ENCODE peak calls at places on chromosomes 6 and 20, in six cellular contexts. S, C, L, O, Y and T are unnamed samples.

GRCh38 chr20:15767636-15768369 is 805.4 kb downstream of the KIF16B start:
- DNase-seq in S (no peak), C (no peak), L (no peak), O (no peak), Y (no peak), T (no peak)

GRCh38 chr20:58826271-58826670 is 24.4 kb downstream of the GNAS-AS1 start:
- DNase-seq in S (no peak), C (no peak), L (no peak), O (no peak), Y (no peak), T (no peak)

GRCh38 chr6:30615958-30616810 is 859 bp downstream of the PPP1R10 start:
- DNase-seq in S (no peak), C (peak; percentile 69), L (peak; percentile 43), O (no peak), Y (no peak), T (peak; percentile 63)

GRCh38 chr6:21263531-21264287 is 329.8 kb upstream of the SOX4 start:
- DNase-seq in S (no peak), C (no peak), L (peak; percentile 47), O (peak; percentile 9), Y (no peak), T (no peak)

GRCh38 chr20:24686156-24686555 is 216.7 kb downstream of the SYNDIG1 start:
- DNase-seq in S (no peak), C (peak; percentile 41), L (no peak), O (no peak), Y (peak; percentile 13), T (no peak)

GRCh38 chr20:47785321-47785899 is at the start of gene SULF2:
- DNase-seq in S (peak; percentile 32), C (no peak), L (no peak), O (no peak), Y (no peak), T (peak; percentile 61)

GRCh38 chr20:63503524-63503923 is 4.6 kb upstream of the EEF1A2 start:
- DNase-seq in S (no peak), C (no peak), L (no peak), O (no peak), Y (no peak), T (no peak)

GRCh38 chr20:39328347-39328746 is 366.2 kb downstream of the DHX35 start:
- DNase-seq in S (no peak), C (no peak), L (no peak), O (no peak), Y (no peak), T (no peak)

GRCh38 chr6:35747877-35748276 is 11.0 kb downstream of the ARMC12 start:
- DNase-seq in S (no peak), C (no peak), L (no peak), O (no peak), Y (no peak), T (no peak)

GRCh38 chr20:59030911-59031310 is 1.2 kb downstream of the ATP5F1E start:
- DNase-seq in S (no peak), C (no peak), L (no peak), O (no peak), Y (no peak), T (no peak)

GRCh38 chr6:143005816-143006215 is 54.9 kb upstream of the AIG1 start:
- DNase-seq in S (no peak), C (no peak), L (no peak), O (no peak), Y (no peak), T (no peak)

GRCh38 chr20:20409326-20409725 is 41.4 kb downstream of the INSM1 start:
- DNase-seq in S (no peak), C (no peak), L (no peak), O (no peak), Y (no peak), T (no peak)

GRCh38 chr6:41080623-41081022 is 7.8 kb downstream of the NFYA start:
- DNase-seq in S (no peak), C (no peak), L (no peak), O (no peak), Y (no peak), T (no peak)

GRCh38 chr6:32581275-32582095 is 8.2 kb downstream of the HLA-DRB1 start:
- DNase-seq in S (no peak), C (no peak), L (no peak), O (no peak), Y (no peak), T (no peak)
- TF ChIP-seq POLR2AphosphoS5 in S (no peak), C (no peak), L (no peak), O (no peak), Y (no peak), T (no peak)

DNA sequence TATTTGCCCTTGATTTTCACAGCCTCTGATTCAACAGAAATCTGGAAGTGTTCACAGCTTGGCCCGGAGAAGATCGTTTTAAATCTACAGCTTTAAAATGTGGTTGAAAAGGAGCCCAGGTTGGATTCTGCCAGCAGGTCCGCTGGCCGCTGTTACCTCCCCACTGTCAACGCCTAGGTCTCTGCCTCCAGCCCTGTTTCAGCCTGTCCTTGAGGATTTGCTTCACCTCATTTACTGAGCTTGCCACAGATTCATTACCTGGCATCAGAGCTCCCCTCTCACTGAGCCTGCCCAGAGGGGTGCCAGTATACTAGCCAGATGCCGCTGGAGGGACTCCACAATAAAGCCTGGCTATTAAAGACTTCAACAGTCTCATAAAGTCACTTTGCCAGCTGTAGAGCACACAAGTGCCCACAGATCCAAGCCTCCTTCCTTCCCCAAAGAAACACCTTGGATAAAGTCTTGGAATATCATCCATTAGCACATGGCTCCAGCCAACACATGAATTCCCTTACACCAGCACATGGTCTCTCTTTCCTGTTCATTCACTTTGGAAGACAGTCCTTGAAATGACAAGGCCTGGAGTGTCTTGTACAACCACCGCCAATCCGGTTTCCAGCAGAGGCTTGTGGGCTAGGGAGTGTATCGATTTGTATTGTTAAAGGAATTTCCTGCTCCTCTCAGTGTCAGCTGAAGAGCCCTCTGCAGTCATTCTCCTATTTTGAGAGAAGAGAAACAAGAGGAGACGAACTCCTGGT is 9.5 kb upstream of the NR2E1 start:
- DNase-seq in S (no peak), C (no peak), L (no peak), O (peak; percentile 74), Y (no peak), T (peak; percentile 61)
- TF ChIP-seq POLR2AphosphoS5 in S (no peak), C (no peak), L (no peak), O (peak; percentile 82), Y (no peak), T (no peak)

GRCh38 chr6:73051147-73051546 is 174.1 kb downstream of the KHDC1L start:
- DNase-seq in S (no peak), C (no peak), L (no peak), O (no peak), Y (no peak), T (no peak)

GRCh38 chr6:73045609-73046008 is 179.7 kb downstream of the KHDC1L start:
- DNase-seq in S (no peak), C (no peak), L (no peak), O (no peak), Y (no peak), T (no peak)

GRCh38 chr6:73050706-73051105 is 174.6 kb downstream of the KHDC1L start:
- DNase-seq in S (no peak), C (no peak), L (no peak), O (no peak), Y (no peak), T (no peak)

GRCh38 chr6:73049971-73050594 is 175.2 kb downstream of the KHDC1L start:
- DNase-seq in S (no peak), C (no peak), L (no peak), O (no peak), Y (no peak), T (no peak)

GRCh38 chr6:73047801-73048200 is 177.5 kb downstream of the KHDC1L start:
- DNase-seq in S (no peak), C (no peak), L (no peak), O (no peak), Y (no peak), T (no peak)
- TF ChIP-seq POLR2AphosphoS5 in S (no peak), C (no peak), L (no peak), O (no peak), Y (no peak), T (no peak)

DNA sequence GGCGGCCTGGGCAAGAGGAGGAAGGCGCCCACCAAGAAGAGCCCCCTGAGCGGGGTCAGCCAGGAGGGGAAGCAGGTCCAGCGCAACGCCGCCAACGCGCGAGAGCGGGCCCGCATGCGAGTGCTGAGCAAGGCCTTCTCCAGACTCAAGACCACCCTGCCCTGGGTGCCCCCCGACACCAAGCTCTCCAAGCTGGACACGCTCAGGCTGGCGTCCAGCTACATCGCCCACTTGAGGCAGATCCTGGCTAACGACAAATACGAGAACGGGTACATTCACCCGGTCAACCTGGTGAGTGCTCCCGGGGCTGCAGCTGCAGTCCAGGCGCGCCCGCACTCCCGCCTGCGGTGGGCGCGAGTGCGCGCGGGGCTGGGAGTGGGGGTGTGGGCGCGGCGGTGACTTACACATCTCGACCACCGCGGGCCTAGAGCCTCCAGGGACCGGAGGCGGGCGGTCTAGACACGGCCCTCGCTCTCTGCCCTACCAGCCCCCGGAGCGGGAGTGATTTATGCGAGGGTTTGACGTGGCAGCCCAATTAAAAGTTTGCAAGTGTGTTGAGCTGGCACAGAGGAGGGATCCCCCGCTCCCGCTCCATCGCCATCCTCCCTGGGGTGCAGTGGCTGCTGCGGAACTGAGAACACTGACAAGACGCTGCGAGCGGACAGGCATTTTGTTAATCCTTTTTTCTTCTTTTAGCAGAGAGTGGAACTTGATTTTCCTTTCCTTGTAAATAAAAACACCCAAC is 816 bp downstream of the TCF21 start:
- DNase-seq in S (no peak), C (no peak), L (no peak), O (no peak), Y (no peak), T (peak; percentile 63)
- TF ChIP-seq POLR2AphosphoS5 in S (no peak), C (no peak), L (no peak), O (no peak), Y (no peak), T (no peak)

DNA sequence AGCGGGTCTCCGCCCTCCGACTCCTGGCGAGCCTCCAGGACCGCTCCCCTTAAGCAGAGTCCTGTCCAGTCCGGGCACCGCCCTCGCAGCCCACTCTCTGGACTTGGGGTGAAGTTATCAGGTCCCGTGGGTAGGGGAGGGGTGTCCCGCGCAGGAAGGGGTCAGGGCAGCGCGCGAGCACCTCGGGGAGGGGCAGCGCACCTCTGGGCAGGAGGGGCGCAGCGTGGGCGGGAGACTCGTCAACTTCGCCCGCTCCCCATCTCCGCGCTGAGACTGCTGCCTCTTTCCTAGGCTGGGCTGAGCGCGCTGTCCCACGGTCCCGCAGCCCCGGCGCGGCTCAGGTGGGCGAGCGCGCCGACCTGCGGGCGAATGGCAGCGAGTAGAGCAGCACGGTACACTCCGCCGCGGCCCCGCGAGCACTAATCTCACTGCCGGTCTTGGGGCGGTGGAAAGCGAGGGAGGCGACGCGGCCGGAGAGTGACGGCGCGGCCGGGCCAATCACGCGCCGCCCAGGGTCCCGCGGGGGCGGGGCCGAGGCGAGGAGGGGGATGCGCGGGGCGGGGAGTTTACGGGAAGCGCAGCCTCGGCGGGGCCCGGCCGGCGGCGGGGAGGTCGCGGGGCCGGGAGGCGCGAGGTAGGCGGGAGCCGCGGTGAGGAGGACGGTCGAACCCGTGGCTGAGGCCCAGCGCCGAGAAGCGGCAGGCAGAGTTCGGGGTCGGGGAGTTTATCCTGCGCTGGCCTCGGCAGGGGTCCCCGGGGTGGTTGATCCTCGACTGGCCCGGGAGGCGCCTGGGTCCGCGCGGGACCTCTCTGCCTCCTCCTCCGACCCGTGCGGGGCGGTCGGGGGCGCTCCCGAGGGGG is at the start of gene MAN1A1:
- DNase-seq in S (peak; percentile 90), C (peak; percentile 96), L (peak; percentile 70), O (peak; percentile 87), Y (peak; percentile 91), T (peak; percentile 92)
- TF ChIP-seq POLR2AphosphoS5 in S (peak; percentile 93), C (peak; percentile 97), L (peak; percentile 81), O (peak; percentile 87), Y (peak; percentile 83), T (peak; percentile 86)